ENCODE peak calls at places on chromosomes 2 and 18, in ten cellular contexts. B is Panc1, X is tibial artery, L is heart left ventricle, O is GM23338, S is uterus, K is brain microvascular endothelial cell, T is endothelial cell of umbilical vein, U is hepatocyte, Z is Karpas-422. G is an unnamed sample. For H3K36me3, the result is how much of the 10 kb centered on the place peaks cover.

GRCh38 chr2:74671479-74671878 is 17.4 kb downstream of the SEMA4F start:
- DNase-seq in L (no peak), T (peak), Z (no peak), B (no peak), S (no peak), O (no peak), U (no peak), X (no peak), K (peak), G (no peak)

GRCh38 chr2:20540587-20541304 is 93.9 kb downstream of the RHOB start:
- DNase-seq in S (no peak), Z (no peak), B (no peak), K (no peak), L (no peak), O (no peak), U (no peak), X (no peak), T (no peak), G (no peak)

GRCh38 chr18:11802160-11802559 is 49.1 kb upstream of the CHMP1B start:
- DNase-seq in T (no peak), X (no peak), U (no peak), O (no peak), L (no peak), K (no peak), S (no peak), Z (no peak), B (no peak), G (no peak)

GRCh38 chr2:237870754-237871651 is 11.6 kb downstream of the RAMP1 start:
- DNase-seq in T (no peak), B (no peak), L (no peak), K (no peak), O (no peak), S (peak), X (no peak), U (peak), Z (no peak), G (peak)

GRCh38 chr2:108942231-108943066 is 46.6 kb downstream of the EDAR start:
- DNase-seq in U (no peak), X (no peak), L (no peak), O (no peak), S (no peak), K (no peak), Z (no peak), T (no peak), B (no peak), G (no peak)

GRCh38 chr2:73243884-73244570 is 9.9 kb downstream of the CCT7 start:
- DNase-seq in B (no peak), L (no peak), Z (no peak), K (no peak), U (no peak), X (no peak), S (no peak), T (no peak), O (no peak), G (no peak)

GRCh38 chr2:233828546-233829192 is 25.7 kb downstream of the HJURP start:
- DNase-seq in T (no peak), X (peak), U (no peak), O (no peak), K (no peak), L (no peak), S (no peak), B (no peak), Z (no peak), G (no peak)

GRCh38 chr2:128797937-128798336 is 479.3 kb upstream of the HS6ST1 start:
- DNase-seq in U (no peak), X (peak), K (no peak), O (no peak), L (no peak), Z (no peak), B (no peak), T (no peak), S (no peak), G (no peak)

GRCh38 chr18:64202229-64202835 is 53.4 kb upstream of the LINC00305 start:
- DNase-seq in X (no peak), T (no peak), K (no peak), S (no peak), Z (no peak), U (peak), B (no peak), L (no peak), O (peak), G (no peak)

GRCh38 chr2:219565130-219566080 is 5.9 kb downstream of the OBSL1 start:
- DNase-seq in X (no peak), T (no peak), S (no peak), L (peak), U (no peak), B (no peak), Z (no peak), O (peak), K (no peak), G (peak)

GRCh38 chr2:215410932-215411285 is 25.0 kb downstream of the FN1 start:
- DNase-seq in Z (no peak), S (no peak), K (peak), T (peak), O (no peak), B (no peak), L (no peak), X (no peak), U (no peak), G (no peak)

GRCh38 chr2:143182649-143183048 is 53.4 kb downstream of the ARHGAP15 start:
- DNase-seq in T (no peak), S (no peak), O (no peak), K (no peak), L (no peak), Z (no peak), U (no peak), X (no peak), B (no peak), G (no peak)

GRCh38 chr2:220499281-220499680 is 871.9 kb downstream of the SLC4A3 start:
- DNase-seq in K (peak), S (no peak), O (no peak), U (peak), T (no peak), Z (no peak), B (no peak), L (no peak), X (peak), G (no peak)

GRCh38 chr2:229416116-229416694 is 145.1 kb upstream of the PID1 start:
- DNase-seq in L (peak), X (peak), K (peak), T (no peak), O (no peak), S (peak), U (no peak), Z (peak), B (no peak), G (no peak)

GRCh38 chr18:3481696-3482210 is 31.8 kb downstream of the TGIF1 start:
- DNase-seq in T (peak), U (peak), B (no peak), O (peak), X (no peak), Z (peak), L (no peak), S (no peak), K (no peak), G (peak)

GRCh38 chr2:42859006-42859552 is 66.7 kb upstream of the HAAO start:
- DNase-seq in Z (peak), X (peak), S (peak), B (peak), L (peak), U (peak), K (peak), O (peak), T (peak), G (peak)

GRCh38 chr18:2971741-2972552 is 41.0 kb downstream of the LPIN2 start:
- DNase-seq in S (peak), K (peak), X (peak), O (no peak), T (no peak), U (no peak), Z (no peak), B (no peak), L (no peak), G (no peak)

GRCh38 chr2:154470386-154470785 is 228.1 kb upstream of the KCNJ3 start:
- DNase-seq in X (no peak), U (no peak), S (no peak), B (no peak), Z (no peak), L (no peak), K (no peak), T (no peak), O (no peak), G (no peak)

GRCh38 chr2:47008381-47009280 is 93.0 kb upstream of the MCFD2 start:
- DNase-seq in L (peak), X (peak), U (peak), O (peak), T (no peak), B (no peak), K (peak), Z (no peak), S (peak), G (peak)

GRCh38 chr2:181404472-181404871 is 52.7 kb upstream of the ITGA4 start:
- DNase-seq in Z (peak), X (no peak), U (no peak), O (no peak), K (no peak), L (no peak), T (no peak), S (no peak), B (no peak), G (no peak)

GRCh38 chr2:203804070-203804469 is 63.5 kb upstream of the CTLA4 start:
- DNase-seq in U (no peak), B (no peak), T (no peak), X (peak), Z (no peak), L (peak), O (no peak), S (no peak), K (peak), G (no peak)

GRCh38 chr2:192146069-192147006 is 48.4 kb downstream of the TMEFF2 start:
- DNase-seq in X (no peak), O (no peak), U (no peak), K (peak), L (no peak), S (no peak), B (no peak), T (peak), Z (no peak), G (no peak)

GRCh38 chr2:7962191-7962590 is 719.7 kb upstream of the ID2 start:
- DNase-seq in S (no peak), B (no peak), O (no peak), Z (no peak), U (no peak), K (no peak), X (no peak), L (no peak), T (no peak), G (peak)

GRCh38 chr2:121570665-121571055 is 40.0 kb downstream of the RNU4ATAC start:
- DNase-seq in X (no peak), U (no peak), O (no peak), K (no peak), B (no peak), T (no peak), L (no peak), S (no peak), Z (no peak), G (no peak)

GRCh38 chr18:46243095-46243494 is 138.9 kb downstream of the HAUS1 start:
- DNase-seq in K (no peak), T (no peak), B (no peak), Z (no peak), L (no peak), X (no peak), S (no peak), O (no peak), U (no peak), G (no peak)

GRCh38 chr2:127615511-127616166 is 30.3 kb upstream of the GPR17 start:
- DNase-seq in S (no peak), T (no peak), U (peak), O (no peak), L (no peak), Z (no peak), X (no peak), B (no peak), K (no peak), G (peak)

GRCh38 chr2:70083344-70084156 is 3.7 kb upstream of the PCBP1 start:
- DNase-seq in B (no peak), L (no peak), U (peak), X (no peak), T (no peak), O (no peak), Z (peak), S (no peak), K (no peak), G (no peak)

GRCh38 chr18:77114564-77115391 is 17.8 kb downstream of the MBP start:
- DNase-seq in B (no peak), Z (no peak), O (no peak), T (peak), U (peak), L (peak), X (peak), K (peak), S (peak), G (no peak)

GRCh38 chr2:8152392-8153257 is 529.2 kb upstream of the ID2 start:
- DNase-seq in K (no peak), X (no peak), T (no peak), L (no peak), S (no peak), O (no peak), B (no peak), U (no peak), Z (peak), G (no peak)

GRCh38 chr2:135742307-135742838 is 718 bp downstream of the UBXN4 start:
- DNase-seq in B (no peak), K (peak), O (peak), L (peak), X (peak), T (peak), S (peak), Z (peak), U (peak), G (peak)

GRCh38 chr2:195458936-195459335 is 198.1 kb upstream of the SLC39A10 start:
- DNase-seq in B (no peak), U (no peak), K (no peak), S (no peak), L (no peak), O (no peak), T (no peak), X (no peak), Z (no peak), G (no peak)

GRCh38 chr18:58397385-58398132 is 231.3 kb downstream of the ALPK2 start:
- DNase-seq in S (no peak), O (no peak), U (no peak), T (no peak), B (no peak), L (no peak), K (no peak), Z (peak), X (no peak), G (no peak)
- H3K36me3 ChIP-seq in S (under half), O (under half), U (under half), T (under half), B (under half), L (under half), K (under half), Z (under half), X (under half), G (under half)

DNA sequence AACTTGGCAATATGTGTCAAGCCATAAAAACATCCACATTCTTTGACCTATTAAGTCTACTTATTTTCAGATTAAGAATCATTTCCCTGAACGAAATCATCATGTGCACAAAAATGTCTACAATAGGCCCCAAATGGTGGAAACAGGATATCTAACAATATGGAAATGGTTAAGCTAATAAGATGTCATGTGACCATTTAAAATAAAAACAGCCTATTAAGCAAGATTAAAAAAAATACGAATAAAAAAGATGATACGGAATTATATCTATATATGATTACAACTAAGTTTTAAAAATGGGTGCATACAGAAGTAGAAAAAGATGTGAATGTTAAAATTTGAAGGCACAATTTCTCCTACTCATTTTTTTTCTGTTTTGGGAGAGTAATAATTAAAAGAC is 118.6 kb upstream of the ACVR1C start:
- DNase-seq in O (no peak), T (no peak), U (no peak), Z (no peak), L (no peak), B (no peak), S (no peak), K (no peak), X (no peak), G (no peak)
- H3K36me3 ChIP-seq in O (under half), T (under half), U (under half), Z (under half), L (under half), B (under half), S (under half), K (under half), X (under half), G (under half)

GRCh38 chr18:59460060-59460395 is 101.0 kb upstream of the LMAN1 start:
- DNase-seq in Z (no peak), S (no peak), O (peak), X (no peak), K (no peak), T (no peak), B (no peak), U (no peak), L (no peak), G (no peak)

GRCh38 chr18:59456657-59457056 is 97.6 kb upstream of the LMAN1 start:
- DNase-seq in O (no peak), K (no peak), Z (no peak), B (no peak), U (no peak), L (no peak), T (no peak), X (no peak), S (no peak), G (no peak)

GRCh38 chr18:59461171-59461570 is 102.1 kb upstream of the LMAN1 start:
- DNase-seq in T (no peak), L (no peak), K (no peak), O (no peak), X (no peak), S (no peak), U (no peak), Z (no peak), B (no peak), G (no peak)

GRCh38 chr18:59458575-59458974 is 99.5 kb upstream of the LMAN1 start:
- DNase-seq in T (no peak), O (no peak), U (peak), B (no peak), X (no peak), L (no peak), Z (no peak), K (no peak), S (no peak), G (no peak)

GRCh38 chr18:59459352-59460059 is 100.4 kb upstream of the LMAN1 start:
- DNase-seq in B (no peak), T (peak), S (no peak), L (no peak), X (no peak), K (no peak), Z (peak), U (peak), O (peak), G (peak)
- H3K36me3 ChIP-seq in B (under half), T (under half), S (under half), L (under half), X (under half), K (under half), Z (under half), U (under half), O (under half), G (under half)

GRCh38 chr2:216583157-216583556 is 50.1 kb upstream of the IGFBP2 start:
- DNase-seq in K (peak), L (no peak), T (no peak), B (no peak), X (no peak), O (no peak), Z (no peak), U (peak), S (no peak), G (no peak)
- H3K36me3 ChIP-seq in K (under half), L (under half), T (under half), B (under half), X (under half), O (under half), Z (under half), U (under half), S (under half), G (under half)

GRCh38 chr2:241067501-241068135 is 34.5 kb downstream of the MTERF4 start:
- DNase-seq in B (no peak), T (no peak), U (no peak), S (no peak), X (no peak), K (no peak), L (no peak), O (no peak), Z (no peak), G (peak)

GRCh38 chr2:241065355-241065803 is 36.7 kb downstream of the MTERF4 start:
- DNase-seq in S (no peak), Z (peak), T (no peak), X (no peak), B (no peak), L (no peak), O (peak), U (no peak), K (no peak), G (peak)

GRCh38 chr2:241066171-241066892 is 35.8 kb downstream of the MTERF4 start:
- DNase-seq in O (no peak), L (no peak), Z (no peak), B (no peak), X (no peak), K (no peak), U (no peak), T (no peak), S (no peak), G (peak)

GRCh38 chr2:241068136-241068941 is 33.7 kb downstream of the MTERF4 start:
- DNase-seq in O (no peak), S (no peak), B (no peak), Z (no peak), X (no peak), U (no peak), L (no peak), T (no peak), K (no peak), G (no peak)

GRCh38 chr2:241066893-241067341 is 35.2 kb downstream of the MTERF4 start:
- DNase-seq in O (peak), Z (no peak), U (no peak), X (no peak), K (no peak), S (no peak), B (no peak), L (no peak), T (no peak), G (peak)
- H3K36me3 ChIP-seq in O (under half), Z (under half), U (under half), X (half or more), K (under half), S (under half), B (under half), L (under half), T (under half), G (under half)

G was measured in H7.